ENCODE peak calls at places on chromosomes 2 and 18, in five cellular contexts. V is upper lobe of right lung; F is left lung; U is B cell; A is naive thymus-derived CD4-positive, alpha-beta T cell. L is an unnamed sample.
A peak's percentile ranks its signal among the peaks of the same experiment; 100 is the strongest.

GRCh38 chr2:235043762-235044500 is 92.1 kb downstream of the SH3BP4 start:
- ATAC-seq in V (peak; percentile 84), A (peak; percentile 79), F (peak; percentile 62), U (peak; percentile 70), L (peak; percentile 22)

GRCh38 chr18:5287854-5288253 is 7.7 kb downstream of the ZBTB14 start:
- ATAC-seq in A (no peak), U (no peak), V (no peak), F (no peak), L (no peak)

GRCh38 chr2:36404312-36404711 is 48.7 kb downstream of the CRIM1 start:
- ATAC-seq in U (no peak), F (peak; percentile 82), V (peak; percentile 42), A (no peak), L (peak; percentile 40)

GRCh38 chr18:3594760-3595241 is 144.8 kb downstream of the TGIF1 start:
- ATAC-seq in V (peak; percentile 2), F (peak; percentile 12), U (no peak), A (no peak), L (no peak)

GRCh38 chr2:233901367-233901766 is 15.8 kb upstream of the TRPM8 start:
- ATAC-seq in U (no peak), A (no peak), V (peak; percentile 71), F (peak; percentile 92), L (no peak)

GRCh38 chr18:28189400-28190239 is 12.7 kb upstream of the CDH2 start:
- ATAC-seq in F (peak; percentile 81), U (no peak), V (peak; percentile 71), A (no peak), L (peak; percentile 64)

GRCh38 chr18:52869942-52870907 is 530.2 kb downstream of the DCC start:
- ATAC-seq in A (no peak), V (peak; percentile 41), F (no peak), U (no peak), L (no peak)

GRCh38 chr18:42052137-42052708 is 97.2 kb downstream of the PIK3C3 start:
- ATAC-seq in U (no peak), V (no peak), F (no peak), A (no peak), L (no peak)

GRCh38 chr2:197909377-197909776 is 105.0 kb downstream of the PLCL1 start:
- ATAC-seq in F (peak; percentile 15), A (no peak), U (no peak), V (no peak), L (no peak)

L was measured in esophagus mucosa.